ENCODE peak calls at places on chromosomes 6 and 20, in nine cellular contexts. B, K, P, L, O, S, R, I and T are unnamed samples.

GRCh38 chr6:149076355-149076734 is 241.2 kb upstream of the TAB2 start:
- DNase-seq in B (no peak), K (no peak), P (no peak), L (no peak), O (no peak), S (peak), R (peak), I (no peak), T (no peak)

GRCh38 chr20:44028868-44029847 is 114.5 kb downstream of the TOX2 start:
- DNase-seq in B (no peak), K (no peak), P (no peak), L (no peak), O (no peak), S (no peak), R (no peak), I (no peak), T (no peak)

GRCh38 chr6:17281100-17281496 is at the start of gene RBM24:
- DNase-seq in B (peak), K (peak), P (peak), L (peak), O (peak), S (no peak), R (peak), I (peak), T (peak)

GRCh38 chr6:38997128-38997761 is 51.3 kb upstream of the GLP1R start:
- DNase-seq in B (no peak), K (peak), P (peak), L (peak), O (peak), S (no peak), R (peak), I (peak), T (no peak)

GRCh38 chr6:122428781-122429180 is 29.3 kb downstream of the HSF2 start:
- DNase-seq in B (no peak), K (no peak), P (peak), L (no peak), O (no peak), S (no peak), R (no peak), I (no peak), T (no peak)

GRCh38 chr6:162603231-162603630 is 124.3 kb downstream of the PRKN start:
- DNase-seq in B (no peak), K (no peak), P (no peak), L (no peak), O (no peak), S (no peak), R (no peak), I (no peak), T (no peak)

GRCh38 chr6:56804996-56805395 is 149.9 kb upstream of the BEND6 start:
- DNase-seq in B (no peak), K (no peak), P (peak), L (no peak), O (no peak), S (no peak), R (peak), I (peak), T (peak)

GRCh38 chr6:169454204-169454871 is 200.7 kb upstream of the THBS2 start:
- DNase-seq in B (no peak), K (no peak), P (peak), L (no peak), O (no peak), S (no peak), R (peak), I (peak), T (peak)

GRCh38 chr6:137291441-137291840 is 72.3 kb upstream of the IFNGR1 start:
- DNase-seq in B (no peak), K (no peak), P (peak), L (no peak), O (no peak), S (no peak), R (peak), I (peak), T (no peak)

GRCh38 chr20:63082308-63082938 is 75.7 kb upstream of the BHLHE23 start:
- DNase-seq in B (peak), K (peak), P (peak), L (peak), O (peak), S (no peak), R (peak), I (peak), T (peak)

GRCh38 chr6:113893866-113894265 is 36.7 kb downstream of the MARCKS start:
- DNase-seq in B (no peak), K (no peak), P (no peak), L (no peak), O (no peak), S (no peak), R (no peak), I (peak), T (peak)

GRCh38 chr6:42118162-42119001 is 24.0 kb downstream of the C6orf132 start:
- DNase-seq in B (no peak), K (peak), P (peak), L (no peak), O (no peak), S (no peak), R (peak), I (peak), T (no peak)

GRCh38 chr6:156585859-156586258 is 191.3 kb upstream of the ARID1B start:
- DNase-seq in B (no peak), K (no peak), P (no peak), L (no peak), O (no peak), S (peak), R (peak), I (no peak), T (no peak)

GRCh38 chr6:14452567-14453527 is 335.3 kb downstream of the CD83 start:
- DNase-seq in B (no peak), K (no peak), P (no peak), L (no peak), O (no peak), S (no peak), R (no peak), I (no peak), T (no peak)

GRCh38 chr6:111711476-111711875 is 105.8 kb upstream of the TRAF3IP2 start:
- DNase-seq in B (peak), K (peak), P (no peak), L (peak), O (no peak), S (no peak), R (no peak), I (no peak), T (no peak)

GRCh38 chr20:5918856-5919633 is 31.3 kb downstream of the TRMT6 start:
- DNase-seq in B (no peak), K (no peak), P (peak), L (no peak), O (no peak), S (no peak), R (peak), I (peak), T (no peak)

GRCh38 chr6:148064406-148065134 is 278.1 kb upstream of the SASH1 start:
- DNase-seq in B (no peak), K (peak), P (peak), L (no peak), O (no peak), S (no peak), R (peak), I (peak), T (peak)

GRCh38 chr6:168058691-168059551 is 20.1 kb downstream of the FRMD1 start:
- DNase-seq in B (no peak), K (peak), P (no peak), L (no peak), O (peak), S (no peak), R (no peak), I (no peak), T (no peak)

GRCh38 chr20:44692932-44693476 is 22.2 kb upstream of the CCN5 start:
- DNase-seq in B (no peak), K (peak), P (peak), L (no peak), O (peak), S (no peak), R (peak), I (peak), T (peak)

GRCh38 chr6:144305985-144306384 is 20.9 kb downstream of the UTRN start:
- DNase-seq in B (no peak), K (no peak), P (peak), L (no peak), O (no peak), S (no peak), R (peak), I (no peak), T (peak)

GRCh38 chr6:170034294-170034693 is 256.6 kb downstream of the DLL1 start:
- DNase-seq in B (no peak), K (peak), P (no peak), L (no peak), O (no peak), S (no peak), R (no peak), I (no peak), T (no peak)

GRCh38 chr6:129276986-129277385 is 394.0 kb downstream of the LAMA2 start:
- DNase-seq in B (no peak), K (no peak), P (no peak), L (no peak), O (no peak), S (no peak), R (no peak), I (peak), T (no peak)

GRCh38 chr6:33206864-33207568 is 1.3 kb upstream of the RING1 start:
- DNase-seq in B (no peak), K (no peak), P (peak), L (peak), O (no peak), S (no peak), R (no peak), I (no peak), T (no peak)

GRCh38 chr6:18632670-18633410 is 245.7 kb downstream of the RNF144B start:
- DNase-seq in B (no peak), K (no peak), P (peak), L (no peak), O (no peak), S (no peak), R (peak), I (peak), T (peak)

GRCh38 chr6:7137335-7138106 is 29.8 kb downstream of the RREB1 start:
- DNase-seq in B (no peak), K (peak), P (peak), L (no peak), O (peak), S (no peak), R (peak), I (peak), T (peak)

GRCh38 chr6:5684320-5684719 is 322.4 kb downstream of the NRN1 start:
- DNase-seq in B (no peak), K (no peak), P (no peak), L (no peak), O (no peak), S (no peak), R (peak), I (peak), T (peak)